ENCODE peak calls at places on chromosome 6, in ten cellular contexts. I, Z, K, C, O, L, W, T, Y and G are unnamed samples.

GRCh38 chr6:41748542-41748941 is 1.3 kb upstream of the PGC start:
- DNase-seq in K (no peak), L (peak; percentile 10), O (no peak), Z (no peak), T (no peak), C (no peak), W (no peak), Y (no peak), I (no peak), G (no peak)

GRCh38 chr6:81842254-81842653 is 89.8 kb upstream of the TENT5A start:
- DNase-seq in K (no peak), O (no peak), L (peak; percentile 3), T (no peak), Y (no peak), W (no peak), I (peak; percentile 50), C (no peak), Z (no peak), G (no peak)

GRCh38 chr6:1958257-1958656 is 287.1 kb downstream of the GMDS start:
- DNase-seq in I (no peak), K (no peak), C (no peak), T (peak; percentile 23), Y (no peak), L (no peak), W (no peak), Z (no peak), O (no peak), G (no peak)

GRCh38 chr6:104648347-104648746 is 211.4 kb downstream of the HACE1 start:
- DNase-seq in I (no peak), Y (no peak), L (no peak), C (no peak), Z (no peak), T (no peak), K (no peak), W (no peak), O (no peak), G (no peak)

GRCh38 chr6:7146079-7146828 is 38.5 kb downstream of the RREB1 start:
- DNase-seq in C (peak; percentile 42), Z (peak; percentile 78), T (peak; percentile 95), I (peak; percentile 77), K (peak; percentile 48), W (no peak), Y (no peak), L (peak; percentile 69), O (no peak), G (peak; percentile 32)

GRCh38 chr6:170289108-170289931 is 1.6 kb downstream of the DLL1 start:
- DNase-seq in I (peak; percentile 18), T (peak; percentile 50), O (peak; percentile 37), C (no peak), Z (no peak), L (no peak), Y (no peak), W (no peak), K (no peak), G (no peak)

GRCh38 chr6:90295854-90296345 is 743 bp downstream of the BACH2 start:
- DNase-seq in C (peak; percentile 68), W (peak; percentile 62), Y (peak; percentile 75), Z (peak; percentile 59), T (peak; percentile 52), I (peak; percentile 80), K (peak; percentile 58), O (peak; percentile 71), L (peak; percentile 68), G (peak; percentile 50)

GRCh38 chr6:29762781-29763214 is 39.6 kb downstream of the HLA-F start:
- DNase-seq in W (peak; percentile 81), I (no peak), Z (no peak), C (no peak), L (no peak), O (no peak), Y (no peak), T (no peak), K (peak; percentile 33), G (no peak)

GRCh38 chr6:167663784-167664432 is 162.8 kb upstream of the AFDN start:
- DNase-seq in Y (no peak), T (no peak), O (no peak), I (no peak), Z (no peak), W (no peak), L (no peak), C (no peak), K (no peak), G (no peak)

GRCh38 chr6:3244003-3244831 is 14.5 kb upstream of the PSMG4 start:
- DNase-seq in I (no peak), K (no peak), Y (no peak), W (peak; percentile 50), T (no peak), C (no peak), O (no peak), Z (no peak), L (peak; percentile 22), G (no peak)

GRCh38 chr6:158257781-158258180 is 54.5 kb upstream of the TULP4 start:
- DNase-seq in W (no peak), O (no peak), K (no peak), T (peak; percentile 24), C (no peak), Z (no peak), L (no peak), Y (no peak), I (no peak), G (no peak)
- TF ChIP-seq CTCF in W (no peak), O (no peak), K (no peak), T (no peak), C (no peak), Z (no peak), L (no peak), Y (no peak), I (no peak), G (no peak)

DNA sequence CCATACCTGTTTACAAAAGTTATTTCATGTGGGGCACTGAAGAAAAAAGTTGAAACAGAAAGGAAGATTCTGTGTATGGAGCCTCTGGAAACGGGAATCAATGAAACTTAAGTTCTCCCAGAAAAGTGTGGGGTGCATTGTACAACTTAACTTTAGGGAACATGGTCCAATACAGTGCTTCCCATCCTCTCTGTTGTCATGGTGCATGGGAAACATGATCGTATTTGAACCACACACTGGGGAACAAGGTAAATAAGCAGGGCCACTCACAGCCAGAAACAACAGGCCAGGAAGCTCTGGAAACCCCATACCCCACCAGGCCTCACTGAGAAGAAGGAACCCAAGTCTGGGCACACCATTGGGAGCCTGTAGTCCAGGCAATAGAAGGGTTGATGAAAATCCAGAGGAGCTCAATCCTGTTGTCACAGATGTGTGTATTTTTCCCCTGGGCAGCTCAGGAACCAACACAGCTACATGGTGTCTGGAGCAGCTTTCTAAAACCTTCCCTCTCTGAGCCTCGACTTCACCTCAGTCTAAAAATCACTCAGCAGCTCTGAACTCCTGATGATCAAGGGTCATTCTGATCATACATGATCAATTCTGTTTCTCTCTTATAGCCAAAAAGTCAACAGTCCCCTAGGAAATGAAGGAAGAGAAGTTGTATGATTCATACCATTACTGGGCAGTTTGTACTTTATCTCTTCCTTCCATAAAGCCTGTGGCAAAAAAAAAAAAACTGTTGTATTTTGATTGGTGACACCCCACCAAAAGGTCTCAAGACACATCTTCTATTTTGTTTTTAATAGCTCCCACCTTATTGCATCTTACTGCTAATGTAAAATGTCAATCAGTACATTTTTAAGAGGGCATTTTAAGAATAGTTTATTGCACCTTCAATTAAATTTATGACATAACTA is 198.5 kb upstream of the TAB2 start:
- DNase-seq in C (no peak), I (no peak), Y (no peak), T (peak; percentile 47), L (no peak), W (no peak), Z (no peak), K (no peak), O (no peak), G (no peak)
- TF ChIP-seq CTCF in C (no peak), I (no peak), Y (no peak), T (no peak), L (no peak), W (no peak), Z (no peak), K (no peak), O (no peak), G (no peak)

GRCh38 chr6:44219053-44219814 is 2.5 kb downstream of the MYMX start:
- DNase-seq in K (peak; percentile 89), C (peak; percentile 84), I (peak; percentile 82), Y (peak; percentile 79), Z (peak; percentile 36), L (peak; percentile 92), O (peak; percentile 86), W (no peak), T (peak; percentile 92), G (peak; percentile 89)

GRCh38 chr6:44221961-44222335 is 1.4 kb upstream of the SLC29A1 start:
- DNase-seq in I (no peak), L (no peak), O (no peak), T (no peak), C (no peak), Y (no peak), W (no peak), K (no peak), Z (no peak), G (no peak)

GRCh38 chr6:44220913-44221290 is 2.5 kb upstream of the SLC29A1 start:
- DNase-seq in K (no peak), O (no peak), W (no peak), I (no peak), C (no peak), Y (no peak), L (no peak), T (no peak), Z (no peak), G (no peak)

GRCh38 chr6:44221291-44221960 is 2.0 kb upstream of the SLC29A1 start:
- DNase-seq in C (peak; percentile 69), Y (no peak), K (peak; percentile 98), O (peak; percentile 70), I (peak; percentile 81), Z (peak; percentile 84), W (peak; percentile 96), L (peak; percentile 98), T (peak; percentile 93), G (peak; percentile 86)

DNA sequence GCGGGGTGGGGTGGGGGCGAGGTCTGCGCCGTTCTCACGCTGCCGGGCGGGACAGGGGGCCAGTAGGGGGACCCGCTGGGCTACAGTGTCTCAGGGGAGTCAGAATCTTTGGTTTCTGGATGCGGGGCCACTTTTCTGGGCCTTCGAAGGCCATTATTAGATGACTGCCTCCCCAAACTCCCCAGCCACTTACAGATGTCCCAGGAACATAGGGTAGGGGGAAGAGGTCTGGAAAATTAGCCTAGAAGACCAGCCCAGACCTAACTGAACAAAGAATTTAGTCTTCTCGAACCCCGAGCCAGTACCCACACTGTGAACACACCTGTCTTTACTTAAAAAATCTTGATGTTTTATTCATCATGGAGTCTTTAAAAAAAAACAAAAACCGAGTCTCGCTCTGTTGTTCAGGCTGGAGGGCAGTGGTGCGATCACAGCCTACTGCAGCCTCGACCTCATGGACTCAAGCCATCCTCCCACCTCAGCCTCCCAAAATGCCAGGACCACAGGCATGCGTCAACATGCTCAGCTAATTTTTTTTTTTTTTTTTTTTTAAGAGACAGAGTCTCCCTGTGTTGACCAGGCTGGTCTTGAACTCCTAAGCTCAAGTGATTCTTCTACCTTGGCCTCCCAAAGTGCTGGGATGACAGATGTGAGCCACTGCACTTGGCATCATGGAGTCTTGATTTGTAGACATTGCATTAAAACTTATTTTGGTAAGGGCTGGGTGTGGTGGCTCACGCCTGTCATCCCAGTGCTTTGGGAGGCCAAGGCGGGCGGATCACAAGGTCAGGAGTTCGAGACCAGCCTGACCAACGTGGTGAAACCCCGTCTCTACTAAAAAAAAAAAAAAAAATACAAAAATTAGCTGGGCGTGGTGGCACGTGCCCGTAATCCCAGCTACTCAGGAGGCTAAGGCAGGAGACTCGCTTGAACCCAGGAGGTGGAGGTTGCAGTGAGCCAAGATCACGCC is 3.3 kb upstream of the SLC29A1 start:
- DNase-seq in Z (no peak), T (peak; percentile 25), C (no peak), K (no peak), I (no peak), O (no peak), Y (no peak), W (no peak), L (no peak), G (no peak)
- TF ChIP-seq CTCF in Z (no peak), T (peak; percentile 20), C (no peak), K (no peak), I (no peak), O (no peak), Y (no peak), W (no peak), L (no peak), G (no peak)

GRCh38 chr6:142118926-142119325 is 13.8 kb upstream of the GJE1 start:
- DNase-seq in Z (peak; percentile 54), T (no peak), K (no peak), C (no peak), W (no peak), I (no peak), O (no peak), L (no peak), Y (no peak), G (no peak)
- TF ChIP-seq CTCF in Z (no peak), T (no peak), K (no peak), C (no peak), W (no peak), I (no peak), O (no peak), L (no peak), Y (no peak), G (no peak)